ENCODE peak calls at places on chromosome 21, in eight cellular contexts. H, F, E, A, X, V, W and J are unnamed samples.

GRCh38 chr21:28893687-28894086 is 99.0 kb downstream of the LTN1 start:
- DNase-seq in H (peak; percentile 8), F (no peak), E (peak; percentile 37), A (no peak), X (no peak), V (no peak), W (no peak), J (no peak)

GRCh38 chr21:39659070-39659815 is 46.5 kb downstream of the B3GALT5 start:
- DNase-seq in H (no peak), F (no peak), E (no peak), A (no peak), X (no peak), V (no peak), W (no peak), J (no peak)

GRCh38 chr21:23016617-23017016 is 2018.4 kb downstream of the NCAM2 start:
- DNase-seq in H (peak; percentile 48), F (peak; percentile 35), E (peak; percentile 75), A (no peak), X (peak; percentile 62), V (no peak), W (no peak), J (no peak)

GRCh38 chr21:32538147-32538792 is 47.1 kb downstream of the TCP10L start:
- DNase-seq in H (no peak), F (no peak), E (no peak), A (peak; percentile 14), X (no peak), V (no peak), W (no peak), J (peak; percentile 29)

GRCh38 chr21:23968722-23969647 is 1638.3 kb downstream of the MRPL39 start:
- DNase-seq in H (peak; percentile 84), F (peak; percentile 25), E (peak; percentile 89), A (peak; percentile 62), X (peak; percentile 93), V (no peak), W (no peak), J (peak; percentile 81)

GRCh38 chr21:37800496-37801061 is 115.7 kb downstream of the KCNJ6 start:
- DNase-seq in H (no peak), F (no peak), E (peak; percentile 55), A (no peak), X (no peak), V (no peak), W (no peak), J (no peak)

GRCh38 chr21:29025328-29025713 is 853 bp downstream of the USP16 start:
- DNase-seq in H (peak; percentile 4), F (peak; percentile 52), E (peak; percentile 23), A (no peak), X (peak; percentile 39), V (no peak), W (no peak), J (no peak)

GRCh38 chr21:30625449-30625848 is 5.0 kb downstream of the KRTAP20-4 start:
- DNase-seq in H (peak; percentile 9), F (no peak), E (peak; percentile 4), A (no peak), X (no peak), V (no peak), W (no peak), J (no peak)

GRCh38 chr21:28771790-28772501 is 220.7 kb downstream of the LTN1 start:
- DNase-seq in H (no peak), F (peak; percentile 59), E (no peak), A (no peak), X (peak; percentile 65), V (no peak), W (no peak), J (no peak)

GRCh38 chr21:25911730-25912401 is 177.1 kb downstream of the GABPA start:
- DNase-seq in H (no peak), F (no peak), E (no peak), A (no peak), X (no peak), V (no peak), W (no peak), J (no peak)

GRCh38 chr21:39852021-39852721 is 15.1 kb upstream of the PCP4 start:
- DNase-seq in H (no peak), F (peak; percentile 48), E (peak; percentile 16), A (no peak), X (no peak), V (no peak), W (no peak), J (no peak)

GRCh38 chr21:9008636-9009035 is 1512.7 kb upstream of the TPTE start:
- DNase-seq in H (no peak), F (no peak), E (no peak), A (no peak), X (no peak), V (no peak), W (no peak), J (no peak)

GRCh38 chr21:29434081-29434480 is 135.4 kb downstream of the BACH1 start:
- DNase-seq in H (no peak), F (no peak), E (no peak), A (no peak), X (no peak), V (no peak), W (no peak), J (no peak)

GRCh38 chr21:32207096-32207716 is 71.6 kb downstream of the MIS18A start:
- DNase-seq in H (no peak), F (no peak), E (no peak), A (no peak), X (no peak), V (no peak), W (no peak), J (no peak)

GRCh38 chr21:41445465-41445862 is 19.4 kb downstream of the MX1 start:
- DNase-seq in H (no peak), F (no peak), E (no peak), A (no peak), X (no peak), V (no peak), W (no peak), J (no peak)

GRCh38 chr21:14531927-14532326 is 14.2 kb downstream of the SAMSN1 start:
- DNase-seq in H (no peak), F (no peak), E (no peak), A (no peak), X (no peak), V (no peak), W (no peak), J (no peak)

GRCh38 chr21:28336299-28336698 is 656.4 kb downstream of the LTN1 start:
- DNase-seq in H (peak; percentile 70), F (peak; percentile 78), E (peak; percentile 59), A (no peak), X (peak; percentile 76), V (no peak), W (no peak), J (no peak)

GRCh38 chr21:25139390-25139789 is 467.9 kb downstream of the MRPL39 start:
- DNase-seq in H (no peak), F (no peak), E (no peak), A (no peak), X (no peak), V (no peak), W (no peak), J (no peak)

GRCh38 chr21:40623550-40623949 is 223.4 kb downstream of the DSCAM start:
- DNase-seq in H (no peak), F (no peak), E (no peak), A (no peak), X (no peak), V (no peak), W (no peak), J (no peak)

GRCh38 chr21:15928686-15929085 is 198.9 kb downstream of the USP25 start:
- DNase-seq in H (no peak), F (no peak), E (no peak), A (no peak), X (no peak), V (no peak), W (no peak), J (no peak)

DNA sequence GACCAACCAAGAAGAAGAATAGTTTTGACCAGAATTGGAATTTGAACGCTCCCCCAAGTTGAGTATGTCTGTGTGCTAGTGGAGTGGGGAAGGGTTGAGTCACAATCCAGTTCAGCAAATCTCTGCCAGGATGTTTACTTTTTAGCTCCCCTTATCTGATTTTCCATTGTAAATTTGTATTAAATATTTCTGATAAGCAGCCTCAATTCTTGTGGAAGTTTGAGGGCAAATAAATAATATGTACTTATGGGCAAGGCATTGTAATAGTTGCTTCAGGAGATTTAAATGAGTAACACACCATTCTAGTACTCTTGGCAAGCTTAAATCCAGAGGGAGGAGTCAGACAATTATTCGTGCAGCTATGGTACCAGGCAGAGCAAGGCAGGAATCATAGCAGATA is 14.4 kb downstream of the CXADR start:
- DNase-seq in H (no peak), F (peak; percentile 43), E (peak; percentile 36), A (no peak), X (peak; percentile 78), V (no peak), W (no peak), J (no peak)
- H3K27ac ChIP-seq in H (peak overlapping the region; percentile 61), F (peak overlapping the region; percentile 41), E (no peak overlapping the region), A (no peak overlapping the region), X (no peak overlapping the region), V (no peak overlapping the region), W (no peak overlapping the region), J (no peak overlapping the region)

DNA sequence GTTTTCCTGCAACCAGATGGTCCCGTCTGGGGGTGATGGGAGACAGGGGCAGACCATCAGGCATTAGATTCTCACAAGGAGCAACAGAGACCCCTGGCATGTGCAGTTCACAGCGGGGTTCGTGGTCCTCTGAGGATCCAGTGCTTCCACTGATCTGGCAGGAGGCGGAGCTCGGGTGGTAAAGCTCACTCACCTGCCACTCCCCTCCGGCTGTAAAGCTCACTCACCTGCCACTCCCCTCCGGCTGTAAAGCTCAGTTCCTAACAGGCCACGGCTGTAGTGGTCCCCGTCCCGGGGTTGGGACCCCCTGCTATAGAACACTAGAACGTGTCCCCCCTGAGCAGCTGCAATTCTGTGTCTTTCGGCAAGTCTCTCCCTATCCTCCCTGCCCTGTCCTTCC is 4.6 kb downstream of the KRTAP10-12 start:
- DNase-seq in H (no peak), F (no peak), E (no peak), A (no peak), X (no peak), V (no peak), W (no peak), J (no peak)
- H3K27me3 ChIP-seq in H (peaks cover 12% of the 10 kb centered on the region), F (peaks cover 58% of the 10 kb centered on the region), E (no peaks in the 10 kb centered on the region), A (peaks cover 44% of the 10 kb centered on the region), X (no peaks in the 10 kb centered on the region), V (peaks cover 76% of the 10 kb centered on the region), W (peaks cover 95% of the 10 kb centered on the region), J (peaks cover 18% of the 10 kb centered on the region)

DNA sequence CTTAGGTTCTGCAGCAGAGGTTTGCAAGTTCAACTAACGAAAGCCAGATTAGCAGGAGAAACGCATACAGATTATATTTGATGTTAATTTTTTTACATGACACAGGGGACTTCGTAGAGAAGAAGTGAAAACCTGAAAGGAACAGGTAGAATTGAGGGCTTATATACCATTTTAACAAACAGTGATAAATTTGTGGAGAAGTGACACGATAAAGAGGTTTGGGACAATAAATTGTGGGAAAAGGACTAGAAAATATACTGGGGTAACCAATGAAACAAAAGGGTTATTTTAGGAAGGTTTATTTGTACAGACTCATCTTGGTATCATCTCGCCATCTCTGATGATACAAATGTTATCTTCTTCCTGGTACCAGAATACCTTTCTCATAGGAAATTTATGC is 452.9 kb downstream of the SETD4 start:
- DNase-seq in H (no peak), F (no peak), E (no peak), A (no peak), X (no peak), V (no peak), W (no peak), J (no peak)
- H3K36me3 ChIP-seq in H (no peaks in the 10 kb centered on the region), F (no peaks in the 10 kb centered on the region), E (no peaks in the 10 kb centered on the region), A (no peaks in the 10 kb centered on the region), X (no peaks in the 10 kb centered on the region), V (no peaks in the 10 kb centered on the region), W (no peaks in the 10 kb centered on the region), J (no peaks in the 10 kb centered on the region)

DNA sequence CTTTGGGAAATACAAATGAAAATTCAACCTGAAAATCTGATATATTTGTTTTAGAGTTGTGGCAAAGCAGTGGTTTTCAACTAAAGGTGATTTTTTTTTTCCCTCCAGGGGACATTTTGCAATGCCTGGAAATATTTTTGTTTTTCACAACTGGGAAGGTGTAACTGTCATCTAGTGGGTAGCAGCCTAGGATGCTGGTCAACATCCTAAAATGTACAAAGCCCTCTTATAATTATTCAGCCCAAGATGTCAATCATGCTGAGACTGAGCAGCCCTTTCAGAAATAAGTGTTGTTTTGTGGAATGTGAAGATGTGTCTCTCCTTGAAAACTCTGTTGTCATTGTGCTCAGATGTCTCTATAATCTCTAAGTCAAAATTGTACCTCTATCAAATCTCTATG is 95.2 kb upstream of the NCAM2 start:
- DNase-seq in H (no peak), F (no peak), E (no peak), A (no peak), X (no peak), V (no peak), W (no peak), J (no peak)
- H3K27ac ChIP-seq in H (no peak overlapping the region), F (no peak overlapping the region), E (no peak overlapping the region), A (no peak overlapping the region), X (no peak overlapping the region), V (peak overlapping the region; percentile 19), W (peak overlapping the region; percentile 84), J (no peak overlapping the region)